ENCODE peak calls at places on chromosomes 12 and 14, in four cellular contexts. L, R, V and O are unnamed samples.

GRCh38 chr12:28191690-28192089 is 1.4 kb downstream of the CCDC91 start:
- DNase-seq in L (no peak), R (peak; percentile 2), V (no peak), O (no peak)

GRCh38 chr14:100350283-100350926 is 27.3 kb downstream of the SLC25A47 start:
- DNase-seq in L (no peak), R (no peak), V (no peak), O (no peak)

GRCh38 chr12:42846782-42847181 is 257.2 kb upstream of the PRICKLE1 start:
- DNase-seq in L (no peak), R (peak; percentile 26), V (no peak), O (no peak)

GRCh38 chr14:105026033-105026785 is 5.3 kb upstream of the CDCA4 start:
- DNase-seq in L (no peak), R (peak; percentile 70), V (no peak), O (no peak)

GRCh38 chr12:53325539-53326061 is 4.2 kb upstream of the AAAS start:
- DNase-seq in L (no peak), R (no peak), V (peak; percentile 56), O (peak; percentile 70)

GRCh38 chr14:28926091-28926490 is 159.5 kb downstream of the FOXG1 start:
- DNase-seq in L (no peak), R (no peak), V (no peak), O (no peak)

GRCh38 chr12:13005649-13006048 is 5.6 kb upstream of the HEBP1 start:
- DNase-seq in L (no peak), R (no peak), V (no peak), O (no peak)

GRCh38 chr12:95766356-95767019 is 24.1 kb downstream of the NTN4 start:
- DNase-seq in L (no peak), R (peak; percentile 41), V (no peak), O (no peak)

GRCh38 chr12:100951756-100952155 is 157.2 kb downstream of the ANO4 start:
- DNase-seq in L (no peak), R (no peak), V (no peak), O (no peak)

GRCh38 chr12:68971404-68971803 is 38.4 kb upstream of the CPM start:
- DNase-seq in L (no peak), R (peak; percentile 82), V (no peak), O (no peak)

GRCh38 chr12:130514149-130514551 is 176.5 kb downstream of the PIWIL1 start:
- DNase-seq in L (no peak), R (no peak), V (no peak), O (no peak)

GRCh38 chr14:104136472-104137296 is 1.7 kb upstream of the KIF26A start:
- DNase-seq in L (no peak), R (no peak), V (peak; percentile 30), O (peak; percentile 62)

GRCh38 chr14:97692084-97692483 is 894.9 kb downstream of the VRK1 start:
- DNase-seq in L (no peak), R (no peak), V (no peak), O (no peak)

GRCh38 chr14:31457665-31458659 is 656 bp upstream of the DTD2 start:
- DNase-seq in L (no peak), R (no peak), V (no peak), O (no peak)

GRCh38 chr12:13101854-13102375 is 1.6 kb downstream of the GSG1 start:
- DNase-seq in L (no peak), R (peak; percentile 46), V (no peak), O (no peak)

GRCh38 chr12:101074940-101075680 is 134.9 kb downstream of the SLC5A8 start:
- DNase-seq in L (no peak), R (peak; percentile 4), V (no peak), O (no peak)

GRCh38 chr12:68775121-68775520 is 29.1 kb downstream of the SLC35E3 start:
- DNase-seq in L (no peak), R (no peak), V (no peak), O (no peak)

GRCh38 chr12:130063866-130064265 is 98.4 kb upstream of the FZD10 start:
- DNase-seq in L (no peak), R (no peak), V (no peak), O (peak; percentile 39)

GRCh38 chr12:46942579-46942978 is 116.8 kb upstream of the SLC38A4 start:
- DNase-seq in L (no peak), R (peak; percentile 79), V (no peak), O (no peak)

GRCh38 chr14:63499701-63500250 is 43.4 kb downstream of the PPP2R5E start:
- DNase-seq in L (no peak), R (peak; percentile 77), V (no peak), O (no peak)

GRCh38 chr14:76832503-76832988 is 6.3 kb downstream of the LRRC74A start:
- DNase-seq in L (no peak), R (no peak), V (no peak), O (no peak)

GRCh38 chr12:5720405-5721045 is 224.5 kb downstream of the ANO2 start:
- DNase-seq in L (no peak), R (no peak), V (no peak), O (no peak)

GRCh38 chr14:100345711-100346110 is 22.6 kb downstream of the SLC25A47 start:
- DNase-seq in L (no peak), R (no peak), V (no peak), O (no peak)

GRCh38 chr14:36105401-36105800 is 71.1 kb downstream of the PTCSC3 start:
- DNase-seq in L (peak; percentile 40), R (no peak), V (no peak), O (no peak)

GRCh38 chr12:59823535-59823934 is 227.7 kb downstream of the SLC16A7 start:
- DNase-seq in L (no peak), R (peak; percentile 40), V (no peak), O (no peak)

GRCh38 chr12:50639721-50640120 is 124.2 kb upstream of the ATF1 start:
- DNase-seq in L (no peak), R (no peak), V (no peak), O (no peak)

GRCh38 chr14:25431211-25432076 is 381.5 kb upstream of the STXBP6 start:
- DNase-seq in L (no peak), R (no peak), V (no peak), O (no peak)

GRCh38 chr12:79187032-79187431 is 322.5 kb downstream of the SYT1 start:
- DNase-seq in L (no peak), R (no peak), V (no peak), O (no peak)

GRCh38 chr12:46964496-46965098 is 114.8 kb upstream of the PCED1B start:
- DNase-seq in L (no peak), R (peak; percentile 64), V (no peak), O (no peak)

GRCh38 chr12:6341439-6342139 is at the start of gene TNFRSF1A:
- DNase-seq in L (no peak), R (peak; percentile 85), V (peak; percentile 73), O (peak; percentile 80)

GRCh38 chr12:70645494-70646317 is 8.5 kb upstream of the PTPRB start:
- DNase-seq in L (peak; percentile 67), R (peak; percentile 85), V (no peak), O (no peak)

GRCh38 chr14:95388699-95389098 is 69.0 kb upstream of the CLMN start:
- DNase-seq in L (no peak), R (no peak), V (no peak), O (no peak)

GRCh38 chr12:5525783-5526367 is 94.0 kb downstream of the NTF3 start:
- DNase-seq in L (no peak), R (no peak), V (no peak), O (no peak)

GRCh38 chr14:64826845-64827244 is 52.9 kb downstream of the SPTB start:
- DNase-seq in L (no peak), R (no peak), V (no peak), O (no peak)

GRCh38 chr14:68693926-68694325 is 98.9 kb downstream of the ZFP36L1 start:
- DNase-seq in L (no peak), R (no peak), V (no peak), O (no peak)

GRCh38 chr14:92997343-92998061 is 74.6 kb downstream of the CHGA start:
- DNase-seq in L (no peak), R (no peak), V (no peak), O (no peak)

GRCh38 chr12:82937151-82937550 is 250.4 kb downstream of the TMTC2 start:
- DNase-seq in L (no peak), R (no peak), V (no peak), O (no peak)

GRCh38 chr12:41184864-41185263 is 3.3 kb upstream of the PDZRN4 start:
- DNase-seq in L (no peak), R (no peak), V (no peak), O (no peak)

GRCh38 chr14:24965934-24966593 is 83.9 kb downstream of the STXBP6 start:
- DNase-seq in L (no peak), R (peak; percentile 90), V (no peak), O (no peak)

DNA sequence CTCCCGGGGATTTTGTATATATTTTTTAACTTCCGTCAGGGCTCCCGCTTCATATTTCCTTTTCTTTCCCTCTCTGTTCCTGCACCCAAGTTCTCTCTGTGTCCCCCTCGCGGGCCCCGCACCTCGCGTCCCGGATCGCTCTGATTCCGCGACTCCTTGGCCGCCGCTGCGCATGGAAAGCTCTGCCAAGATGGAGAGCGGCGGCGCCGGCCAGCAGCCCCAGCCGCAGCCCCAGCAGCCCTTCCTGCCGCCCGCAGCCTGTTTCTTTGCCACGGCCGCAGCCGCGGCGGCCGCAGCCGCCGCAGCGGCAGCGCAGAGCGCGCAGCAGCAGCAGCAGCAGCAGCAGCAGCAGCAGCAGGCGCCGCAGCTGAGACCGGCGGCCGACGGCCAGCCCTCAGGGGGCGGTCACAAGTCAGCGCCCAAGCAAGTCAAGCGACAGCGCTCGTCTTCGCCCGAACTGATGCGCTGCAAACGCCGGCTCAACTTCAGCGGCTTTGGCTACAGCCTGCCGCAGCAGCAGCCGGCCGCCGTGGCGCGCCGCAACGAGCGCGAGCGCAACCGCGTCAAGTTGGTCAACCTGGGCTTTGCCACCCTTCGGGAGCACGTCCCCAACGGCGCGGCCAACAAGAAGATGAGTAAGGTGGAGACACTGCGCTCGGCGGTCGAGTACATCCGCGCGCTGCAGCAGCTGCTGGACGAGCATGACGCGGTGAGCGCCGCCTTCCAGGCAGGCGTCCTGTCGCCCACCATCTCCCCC is 777 bp downstream of the ASCL1 start:
- DNase-seq in L (no peak), R (peak; percentile 19), V (peak; percentile 31), O (no peak)
- H3K4me3 ChIP-seq in L (no peak overlapping the region), R (peak overlapping the region; percentile 33), V (no peak overlapping the region), O (peak overlapping the region; percentile 37)

GRCh38 chr14:94357166-94357565 is 31.2 kb downstream of the SERPINA1 start:
- DNase-seq in L (no peak), R (no peak), V (no peak), O (no peak)
- H3K4me1 ChIP-seq in L (no peaks in the 10 kb centered on the region), R (peaks cover 2% of the 10 kb centered on the region), V (no peaks in the 10 kb centered on the region), O (no peaks in the 10 kb centered on the region)

DNA sequence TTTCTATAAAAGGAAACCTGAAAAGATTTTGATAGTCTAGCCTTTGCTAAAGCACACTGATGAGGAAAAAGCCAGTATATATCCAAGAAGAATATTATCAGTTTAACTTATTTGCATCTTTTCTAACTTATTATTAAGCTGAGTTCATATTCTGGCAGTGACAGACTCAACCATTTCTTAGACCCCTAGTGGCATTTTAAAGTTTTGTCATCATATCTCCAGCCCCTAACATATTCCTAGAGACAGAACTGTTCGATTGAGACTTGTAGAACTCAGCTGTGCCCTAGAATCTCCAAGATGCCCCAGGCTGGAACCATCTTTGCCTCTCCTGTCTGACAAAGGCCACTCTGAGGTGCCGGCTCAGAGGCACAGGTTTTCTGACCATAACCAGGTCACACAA is 365.6 kb downstream of the NELL2 start:
- DNase-seq in L (no peak), R (no peak), V (no peak), O (no peak)
- TF ChIP-seq CTCF in L (peak; percentile 34), R (no peak), V (no peak), O (no peak)

GRCh38 chr12:9133243-9133938 is 17.7 kb upstream of the A2M start:
- DNase-seq in L (no peak), R (no peak), V (no peak), O (no peak)
- H3K4me3 ChIP-seq in L (no peak overlapping the region), R (no peak overlapping the region), V (no peak overlapping the region), O (no peak overlapping the region)

GRCh38 chr12:110015132-110015531 is 15.9 kb downstream of the ANKRD13A start:
- DNase-seq in L (no peak), R (no peak), V (no peak), O (no peak)
- H3K4me1 ChIP-seq in L (no peaks in the 10 kb centered on the region), R (peaks cover 8% of the 10 kb centered on the region), V (peaks cover 3% of the 10 kb centered on the region), O (peaks cover 26% of the 10 kb centered on the region)

GRCh38 chr12:111747333-111747732 is 19.4 kb upstream of the ALDH2 start:
- DNase-seq in L (no peak), R (no peak), V (peak; percentile 2), O (no peak)
- TF ChIP-seq CTCF in L (no peak), R (no peak), V (no peak), O (no peak)